ENCODE peak calls at places on chromosomes 12 and 14, in four cellular contexts. X, F, V and K are unnamed samples.

GRCh38 chr12:42482820-42483533 is 106.6 kb downstream of the PRICKLE1 start:
- DNase-seq in X (peak; percentile 71), F (peak; percentile 25), V (peak; percentile 38), K (peak; percentile 28)

GRCh38 chr12:1907652-1908611 is 10.5 kb downstream of the CACNA2D4 start:
- DNase-seq in X (peak; percentile 26), F (no peak), V (no peak), K (no peak)

GRCh38 chr12:70798016-70798768 is 122.3 kb downstream of the PTPRR start:
- DNase-seq in X (no peak), F (no peak), V (no peak), K (no peak)

GRCh38 chr14:90483551-90483950 is 86.7 kb downstream of the CALM1 start:
- DNase-seq in X (peak; percentile 67), F (no peak), V (no peak), K (peak; percentile 83)

GRCh38 chr14:103536693-103537092 is 7.7 kb downstream of the TRMT61A start:
- DNase-seq in X (no peak), F (no peak), V (no peak), K (no peak)

GRCh38 chr12:131195796-131196195 is 242.1 kb downstream of the ADGRD1 start:
- DNase-seq in X (no peak), F (no peak), V (no peak), K (no peak)

GRCh38 chr12:87930033-87930432 is 99.2 kb downstream of the C12orf50 start:
- DNase-seq in X (no peak), F (no peak), V (no peak), K (no peak)

GRCh38 chr12:26121323-26121740 is 3.5 kb downstream of the BHLHE41 start:
- DNase-seq in X (no peak), F (no peak), V (no peak), K (no peak)

GRCh38 chr12:94663702-94664101 is 13.3 kb upstream of the TMCC3 start:
- DNase-seq in X (no peak), F (no peak), V (no peak), K (no peak)

GRCh38 chr14:52043690-52044089 is 25.2 kb downstream of the NID2 start:
- DNase-seq in X (peak; percentile 36), F (no peak), V (no peak), K (no peak)

GRCh38 chr14:29682789-29683188 is 244.9 kb downstream of the PRKD1 start:
- DNase-seq in X (no peak), F (no peak), V (no peak), K (no peak)

GRCh38 chr14:58979325-58979724 is 209.1 kb upstream of the DAAM1 start:
- DNase-seq in X (no peak), F (no peak), V (no peak), K (no peak)

GRCh38 chr12:57846577-57847319 is at the start of gene CTDSP2:
- DNase-seq in X (peak; percentile 100), F (peak; percentile 100), V (peak; percentile 100), K (peak; percentile 100)

GRCh38 chr12:57842342-57843294 is 3.9 kb downstream of the CTDSP2 start:
- DNase-seq in X (no peak), F (no peak), V (no peak), K (no peak)

GRCh38 chr12:57845478-57846284 is 848 bp downstream of the CTDSP2 start:
- DNase-seq in X (peak; percentile 82), F (peak; percentile 66), V (peak; percentile 60), K (peak; percentile 94)

GRCh38 chr12:57846285-57846576 is 298 bp downstream of the CTDSP2 start:
- DNase-seq in X (peak; percentile 35), F (no peak), V (no peak), K (no peak)

GRCh38 chr12:57844725-57845477 is 1.6 kb downstream of the CTDSP2 start:
- DNase-seq in X (peak; percentile 58), F (peak; percentile 90), V (peak; percentile 44), K (peak; percentile 93)
- TF ChIP-seq POLR2A in X (no peak), F (peak; percentile 81), V (no peak), K (no peak)

DNA sequence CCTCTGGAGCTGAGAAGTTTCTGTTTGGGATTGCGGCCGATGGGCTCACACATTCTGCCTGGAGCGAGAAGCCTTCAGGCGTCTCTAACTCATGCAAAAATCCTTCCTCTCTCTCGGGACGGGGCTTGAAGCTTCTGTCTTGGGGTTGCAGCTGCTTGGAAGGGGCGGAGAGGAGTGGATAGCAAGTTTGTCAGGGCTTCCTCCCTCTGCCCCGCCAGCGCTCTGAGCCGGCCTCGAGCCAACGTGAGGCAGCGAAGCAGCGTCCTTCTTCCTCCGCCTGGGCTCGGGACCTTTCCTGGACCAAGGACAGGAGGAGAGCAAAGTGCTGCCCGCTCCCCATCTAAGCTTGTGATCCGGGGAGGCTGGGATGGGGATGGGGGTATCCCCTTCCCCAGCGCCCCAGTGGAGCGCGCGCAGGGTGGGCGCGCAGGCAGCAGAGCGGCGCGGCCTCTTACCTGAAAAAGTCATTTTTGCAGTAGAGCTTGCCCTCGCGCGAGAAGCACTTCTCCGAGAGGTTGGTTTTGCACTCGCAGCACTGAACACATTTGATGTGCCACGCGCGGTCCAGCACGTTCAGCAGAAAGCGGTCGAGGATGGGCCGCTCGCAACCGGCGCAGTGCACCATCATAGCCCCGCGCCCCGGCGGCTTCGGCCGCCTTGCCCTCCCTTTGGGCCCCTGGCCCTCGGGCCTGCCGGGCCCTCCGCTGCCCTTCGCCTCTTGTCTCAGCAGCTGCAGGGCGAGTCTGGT is 626 bp downstream of the LHX5 start:
- DNase-seq in X (no peak), F (no peak), V (no peak), K (no peak)
- H3K4me3 ChIP-seq in X (no peak overlapping the region), F (no peak overlapping the region), V (no peak overlapping the region), K (no peak overlapping the region)

GRCh38 chr12:90407841-90408240 is 547.1 kb downstream of the CCER1 start:
- DNase-seq in X (no peak), F (no peak), V (no peak), K (no peak)
- TF ChIP-seq CTCF in X (no peak), F (no peak), V (no peak), K (no peak)

DNA sequence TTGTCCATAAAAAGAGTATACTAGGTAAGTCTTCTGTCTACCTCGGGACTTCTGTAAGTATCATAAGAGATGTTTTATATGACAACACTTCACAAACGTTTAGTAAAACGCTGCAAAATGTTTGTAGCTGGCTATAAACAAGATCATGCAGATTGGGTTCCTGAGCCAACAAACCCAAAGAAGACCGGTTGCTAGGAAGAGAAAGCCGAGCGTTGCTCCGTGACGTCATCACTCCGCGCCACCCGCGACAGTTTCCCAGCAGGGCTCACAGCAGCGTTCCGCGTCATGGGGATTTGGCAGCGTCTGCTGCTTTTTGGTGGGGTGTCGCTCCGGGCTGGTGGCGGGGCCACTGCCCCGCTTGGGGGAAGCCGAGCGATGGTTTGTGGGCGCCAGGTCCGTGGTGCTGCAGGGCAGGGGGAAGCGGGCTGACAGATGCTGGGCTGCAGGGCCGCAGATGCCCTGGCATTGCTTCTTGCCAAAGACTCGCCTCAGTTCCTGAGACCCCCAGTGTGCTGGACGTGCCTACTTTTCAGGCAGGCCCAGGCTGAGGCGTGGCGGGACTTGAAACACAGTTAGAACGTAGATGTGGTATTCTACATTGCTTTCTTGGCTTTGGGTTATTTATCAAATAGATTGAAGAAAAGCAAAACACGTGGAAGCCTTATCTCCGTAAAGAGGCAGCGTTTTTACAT is at the start of gene NUBPL:
- DNase-seq in X (peak; percentile 96), F (peak; percentile 83), V (peak; percentile 90), K (peak; percentile 96)
- TF ChIP-seq POLR2A in X (no peak), F (no peak), V (no peak), K (no peak)